ENCODE peak calls at places on chromosome 19, in five cellular contexts. B, V, O, U and L are unnamed samples.

GRCh38 chr19:50178859-50179537 is 15.9 kb upstream of the IZUMO2 start:
- DNase-seq in B (no peak), V (peak), O (peak), U (no peak), L (no peak)

GRCh38 chr19:5293607-5294089 is 47.0 kb downstream of the PTPRS start:
- DNase-seq in B (no peak), V (peak), O (no peak), U (no peak), L (no peak)

GRCh38 chr19:40139533-40140287 is 49.0 kb upstream of the ZNF780A start:
- DNase-seq in B (peak), V (peak), O (peak), U (no peak), L (no peak)

GRCh38 chr19:3061214-3062161 is 807 bp downstream of the TLE5 start:
- DNase-seq in B (peak), V (peak), O (peak), U (peak), L (peak)

GRCh38 chr19:49954092-49954825 is 6.7 kb downstream of the SIGLEC11 start:
- DNase-seq in B (no peak), V (no peak), O (no peak), U (no peak), L (peak)

GRCh38 chr19:31226536-31226935 is 122.7 kb downstream of the TSHZ3 start:
- DNase-seq in B (no peak), V (no peak), O (no peak), U (no peak), L (no peak)

GRCh38 chr19:33273065-33273736 is 29.1 kb downstream of the CEBPA start:
- DNase-seq in B (no peak), V (peak), O (no peak), U (no peak), L (no peak)

GRCh38 chr19:1606138-1606651 is 933 bp upstream of the UQCR11 start:
- DNase-seq in B (no peak), V (no peak), O (no peak), U (no peak), L (no peak)

GRCh38 chr19:41367848-41368301 is 3.9 kb upstream of the B9D2 start:
- DNase-seq in B (no peak), V (peak), O (peak), U (no peak), L (no peak)

GRCh38 chr19:43755256-43755801 is 567 bp upstream of the SMG9 start:
- DNase-seq in B (peak), V (peak), O (peak), U (peak), L (peak)

GRCh38 chr19:3019211-3019854 is 9.7 kb downstream of the TLE2 start:
- DNase-seq in B (no peak), V (no peak), O (no peak), U (no peak), L (no peak)

GRCh38 chr19:1416014-1416841 is 8.8 kb downstream of the DAZAP1 start:
- DNase-seq in B (no peak), V (no peak), O (no peak), U (no peak), L (no peak)

GRCh38 chr19:53394522-53394973 is 401 bp upstream of the ZNF765 start:
- DNase-seq in B (no peak), V (peak), O (no peak), U (peak), L (no peak)